ENCODE peak calls at places on chromosomes 16 and 17, in four cellular contexts. E, F, D and W are unnamed samples.
A peak's percentile ranks its signal among the peaks of the same experiment; 100 is the strongest.

GRCh38 chr17:40901981-40902862 is 17.2 kb upstream of the KRT20 start:
- DNase-seq in E (no peak), F (no peak), D (no peak), W (no peak)

GRCh38 chr16:79714440-79714839 is 113.9 kb upstream of the MAF start:
- DNase-seq in E (no peak), F (no peak), D (no peak), W (no peak)

GRCh38 chr16:12998376-12999085 is 97.1 kb downstream of the SHISA9 start:
- DNase-seq in E (no peak), F (no peak), D (no peak), W (no peak)

GRCh38 chr17:70563301-70563820 is 394.0 kb downstream of the KCNJ2 start:
- DNase-seq in E (no peak), F (no peak), D (no peak), W (no peak)

GRCh38 chr16:89491974-89492687 is 1.8 kb upstream of the ANKRD11 start:
- DNase-seq in E (peak; percentile 55), F (no peak), D (no peak), W (no peak)

GRCh38 chr17:19382581-19383444 is 4.2 kb downstream of the MFAP4 start:
- DNase-seq in E (no peak), F (no peak), D (no peak), W (no peak)

GRCh38 chr17:30477758-30478115 is 529 bp downstream of the GOSR1 start:
- DNase-seq in E (no peak), F (no peak), D (peak; percentile 45), W (peak; percentile 18)

GRCh38 chr17:77503916-77504651 is 363.3 kb downstream of the SEC14L1 start:
- DNase-seq in E (no peak), F (no peak), D (no peak), W (no peak)

GRCh38 chr16:29857133-29857760 is 5.8 kb downstream of the CDIPT start:
- DNase-seq in E (no peak), F (no peak), D (no peak), W (no peak)

GRCh38 chr16:7849891-7850290 is 517.2 kb downstream of the RBFOX1 start:
- DNase-seq in E (no peak), F (no peak), D (no peak), W (no peak)

GRCh38 chr17:49991409-49991808 is 3.6 kb downstream of the DLX3 start:
- DNase-seq in E (no peak), F (no peak), D (no peak), W (no peak)

GRCh38 chr17:35766903-35767510 is 6.3 kb downstream of the C17orf50 start:
- DNase-seq in E (no peak), F (no peak), D (no peak), W (no peak)

GRCh38 chr17:58325289-58325726 is 3.3 kb downstream of the TSPOAP1 start:
- DNase-seq in E (no peak), F (no peak), D (no peak), W (no peak)

GRCh38 chr16:14301150-14302030 is 230.3 kb downstream of the MRTFB start:
- DNase-seq in E (peak; percentile 21), F (no peak), D (no peak), W (no peak)

GRCh38 chr17:5584383-5584951 is at the start of gene NLRP1:
- DNase-seq in E (peak; percentile 10), F (peak; percentile 84), D (peak; percentile 49), W (peak; percentile 81)

GRCh38 chr16:80463303-80463702 is 77.5 kb upstream of the DYNLRB2 start:
- DNase-seq in E (no peak), F (no peak), D (no peak), W (no peak)

GRCh38 chr16:20950294-20950693 is 49.7 kb downstream of the LYRM1 start:
- DNase-seq in E (no peak), F (no peak), D (no peak), W (no peak)

GRCh38 chr16:11639925-11640899 is 28.0 kb upstream of the SNN start:
- DNase-seq in E (peak; percentile 23), F (no peak), D (peak; percentile 93), W (no peak)

GRCh38 chr17:42843358-42843934 is 934 bp upstream of the AOC2 start:
- DNase-seq in E (peak; percentile 62), F (no peak), D (no peak), W (no peak)

GRCh38 chr16:67528222-67528869 is at the start of gene RIPOR1:
- DNase-seq in E (peak; percentile 97), F (no peak), D (no peak), W (peak; percentile 66)

GRCh38 chr16:2341456-2342447 is 1.2 kb upstream of the ABCA3 start:
- DNase-seq in E (no peak), F (no peak), D (no peak), W (no peak)

GRCh38 chr17:40551091-40551873 is 14.0 kb downstream of the CCR7 start:
- DNase-seq in E (no peak), F (no peak), D (no peak), W (no peak)

GRCh38 chr17:79023886-79024771 is at the start of gene C1QTNF1:
- DNase-seq in E (peak; percentile 71), F (no peak), D (no peak), W (peak; percentile 62)

GRCh38 chr17:78903101-78903779 is at the start of gene CEP295NL:
- DNase-seq in E (peak; percentile 42), F (no peak), D (no peak), W (no peak)

GRCh38 chr17:4815043-4815675 is 8.2 kb downstream of the PLD2 start:
- DNase-seq in E (peak; percentile 28), F (no peak), D (no peak), W (no peak)

GRCh38 chr16:56606071-56606687 is 2.2 kb upstream of the MT2A start:
- DNase-seq in E (no peak), F (no peak), D (no peak), W (no peak)

GRCh38 chr17:75722076-75722475 is 817 bp downstream of the ITGB4 start:
- DNase-seq in E (no peak), F (no peak), D (no peak), W (no peak)

GRCh38 chr16:19837984-19838707 is 46.5 kb downstream of the GPRC5B start:
- DNase-seq in E (no peak), F (no peak), D (no peak), W (no peak)

GRCh38 chr16:11460820-11461594 is 115.7 kb downstream of the RMI2 start:
- DNase-seq in E (no peak), F (no peak), D (no peak), W (no peak)

GRCh38 chr17:51351890-51352289 is 91.5 kb downstream of the UTP18 start:
- DNase-seq in E (no peak), F (no peak), D (no peak), W (no peak)

GRCh38 chr16:82236875-82237274 is 66.9 kb upstream of the MPHOSPH6 start:
- DNase-seq in E (no peak), F (no peak), D (no peak), W (no peak)

GRCh38 chr16:71432906-71433305 is 8.9 kb downstream of the TLE7 start:
- DNase-seq in E (no peak), F (no peak), D (no peak), W (no peak)

GRCh38 chr16:71431991-71432390 is 9.9 kb downstream of the TLE7 start:
- DNase-seq in E (no peak), F (no peak), D (no peak), W (no peak)

GRCh38 chr16:71430744-71431143 is 11.1 kb downstream of the TLE7 start:
- DNase-seq in E (peak; percentile 90), F (no peak), D (no peak), W (no peak)

GRCh38 chr16:71429581-71429980 is 12.3 kb downstream of the TLE7 start:
- DNase-seq in E (no peak), F (no peak), D (no peak), W (no peak)

GRCh38 chr16:71431176-71431575 is 10.7 kb downstream of the TLE7 start:
- DNase-seq in E (no peak), F (no peak), D (no peak), W (no peak)
- TF ChIP-seq SPI1 in E (no peak), F (no peak), D (no peak), W (no peak)

GRCh38 chr17:47949951-47950350 is 7.7 kb downstream of the PRR15L start:
- DNase-seq in E (no peak), F (no peak), D (no peak), W (no peak)

GRCh38 chr17:47953945-47954344 is 3.7 kb downstream of the PRR15L start:
- DNase-seq in E (no peak), F (no peak), D (no peak), W (no peak)

GRCh38 chr17:47949197-47949759 is 7.9 kb downstream of the PNPO start:
- DNase-seq in E (peak; percentile 90), F (peak; percentile 53), D (peak; percentile 63), W (peak; percentile 51)

GRCh38 chr17:47950448-47950847 is 7.2 kb downstream of the PRR15L start:
- DNase-seq in E (no peak), F (no peak), D (no peak), W (no peak)

DNA sequence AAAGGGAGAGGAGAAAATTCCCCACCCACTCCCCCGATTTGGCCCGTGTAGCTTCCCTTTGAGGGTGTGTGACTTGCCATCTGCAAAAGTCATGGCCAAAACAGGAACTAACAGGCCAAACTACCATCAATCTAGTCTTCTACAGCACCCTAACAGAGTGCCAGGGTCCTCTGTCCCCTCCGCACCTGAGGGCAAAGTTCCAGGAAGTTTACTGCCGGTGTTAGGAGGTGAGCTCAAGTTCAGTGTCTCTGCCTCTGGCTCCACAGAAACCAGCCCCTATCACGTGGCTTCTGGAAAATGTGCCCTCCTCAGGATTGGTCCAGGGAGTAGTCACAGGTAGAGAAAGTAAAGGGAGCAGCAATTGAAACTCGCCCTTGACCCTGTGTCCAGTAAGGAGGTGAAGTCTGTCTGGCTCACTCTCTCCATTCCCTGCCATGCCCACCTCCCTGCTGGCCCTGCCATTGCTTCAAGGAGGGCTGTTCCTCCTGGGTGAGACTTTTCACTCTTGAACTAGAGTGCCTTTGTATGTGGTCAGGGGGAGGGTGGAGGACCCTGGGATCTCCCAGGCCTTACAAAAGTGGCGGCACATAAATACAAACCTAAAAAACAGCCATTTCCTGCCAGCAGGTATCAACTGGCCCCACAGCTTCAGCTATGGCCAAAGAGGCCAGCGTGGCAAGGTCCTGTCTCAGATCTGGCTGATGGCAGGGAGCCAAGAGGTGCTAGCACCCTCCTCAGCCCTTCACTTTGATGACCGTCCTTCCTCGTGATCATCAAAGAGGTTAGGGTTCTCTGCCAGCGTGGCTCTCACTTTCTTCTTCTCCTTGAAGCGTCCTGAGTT is 5.3 kb downstream of the PRR15L start:
- DNase-seq in E (no peak), F (no peak), D (no peak), W (no peak)
- TF ChIP-seq POLR2AphosphoS5 in E (no peak), F (no peak), D (no peak), W (no peak)

GRCh38 chr16:65767125-65767524 is 599.4 kb upstream of the CDH5 start:
- DNase-seq in E (no peak), F (no peak), D (no peak), W (no peak)
- TF ChIP-seq SPI1 in E (no peak), F (no peak), D (no peak), W (no peak)

DNA sequence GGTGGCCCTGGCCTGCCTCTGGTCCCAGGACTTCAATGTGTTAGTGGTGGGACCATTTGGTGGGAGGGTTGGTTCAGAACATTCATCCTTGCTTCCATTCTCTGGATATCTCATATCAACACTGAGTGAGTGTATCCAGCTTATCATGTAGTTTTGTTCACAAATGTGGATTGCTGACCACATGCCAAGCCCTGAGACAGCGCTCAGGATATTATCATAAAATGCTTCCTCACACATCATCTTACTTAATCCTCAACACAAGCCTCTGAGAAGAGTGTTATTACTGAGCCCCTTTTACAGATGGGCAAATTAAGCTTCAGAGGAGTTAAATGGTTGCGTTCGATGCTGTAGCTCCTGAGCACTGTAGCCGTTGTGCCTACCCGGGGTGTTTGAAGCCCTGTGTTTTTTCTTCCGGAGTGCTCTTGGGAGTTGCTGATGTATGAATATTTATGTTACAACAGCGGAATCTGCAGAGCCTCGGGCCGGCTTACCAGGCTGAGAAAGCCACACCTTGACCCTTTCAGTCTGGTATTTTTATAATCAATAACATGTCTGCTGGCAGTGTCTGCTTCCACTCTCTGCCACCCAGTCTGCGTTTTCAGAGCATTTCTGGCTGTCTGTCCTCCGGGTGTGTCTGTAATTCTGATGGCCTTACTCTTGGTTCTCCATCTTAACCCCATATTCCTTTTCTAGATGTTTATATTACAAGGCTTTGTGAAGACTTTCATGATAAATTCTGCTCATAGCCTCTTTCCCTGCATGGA is 2.8 kb downstream of the GLP2R start:
- DNase-seq in E (no peak), F (no peak), D (no peak), W (no peak)
- TF ChIP-seq POLR2AphosphoS5 in E (no peak), F (no peak), D (no peak), W (no peak)